ENCODE peak calls at places on chromosomes 16 and 17, in seven cellular contexts. U is psoas muscle, E is retinal pigment epithelial cell, B is coronary artery, D is fibroblast of lung, J is astrocyte of the spinal cord, F is GM20000. S is an unnamed sample.

GRCh38 chr16:5175263-5175662 is 77.7 kb upstream of the EEF2KMT start:
- DNase-seq in U (no peak), E (no peak), B (no peak), D (no peak), J (no peak), F (no peak), S (no peak)

GRCh38 chr17:48162946-48163506 is 55.5 kb downstream of the SNX11 start:
- DNase-seq in U (no peak), E (no peak), B (no peak), D (no peak), J (peak), F (peak), S (peak)

GRCh38 chr16:30775381-30776099 is 11.5 kb downstream of the ZNF629 start:
- DNase-seq in U (peak), E (no peak), B (peak), D (peak), J (peak), F (peak), S (peak)

GRCh38 chr17:65013613-65014391 is 42.7 kb downstream of the GNA13 start:
- DNase-seq in U (no peak), E (peak), B (no peak), D (peak), J (peak), F (peak), S (no peak)

GRCh38 chr17:37191219-37191618 is 184.6 kb upstream of the C17orf78 start:
- DNase-seq in U (no peak), E (no peak), B (no peak), D (peak), J (peak), F (no peak), S (no peak)

GRCh38 chr17:33261911-33262665 is 31.0 kb downstream of the ASIC2 start:
- DNase-seq in U (no peak), E (no peak), B (no peak), D (no peak), J (no peak), F (no peak), S (peak)

GRCh38 chr16:66585477-66586239 is 6.4 kb downstream of the CMTM2 start:
- DNase-seq in U (no peak), E (no peak), B (no peak), D (no peak), J (no peak), F (no peak), S (no peak)

GRCh38 chr16:8686031-8686621 is 11.7 kb downstream of the ABAT start:
- DNase-seq in U (no peak), E (no peak), B (no peak), D (no peak), J (no peak), F (no peak), S (peak)

GRCh38 chr16:67326472-67327309 is at the start of the genes KCTD19 and LRRC36:
- DNase-seq in U (peak), E (no peak), B (no peak), D (peak), J (peak), F (peak), S (peak)

GRCh38 chr17:6941989-6942388 is 53.9 kb upstream of the ALOX12 start:
- DNase-seq in U (no peak), E (no peak), B (no peak), D (no peak), J (no peak), F (no peak), S (no peak)

GRCh38 chr17:50550661-50551432 is 3.9 kb downstream of the SPATA20 start:
- DNase-seq in U (peak), E (peak), B (no peak), D (peak), J (peak), F (no peak), S (peak)

GRCh38 chr17:50511058-50511457 is 2.8 kb downstream of the MYCBPAP start:
- DNase-seq in U (no peak), E (no peak), B (no peak), D (peak), J (no peak), F (peak), S (no peak)

GRCh38 chr17:50283714-50284432 is 9.6 kb downstream of the TMEM92 start:
- DNase-seq in U (no peak), E (no peak), B (no peak), D (no peak), J (no peak), F (no peak), S (no peak)

GRCh38 chr17:4072487-4073157 is 70.2 kb downstream of the ZZEF1 start:
- DNase-seq in U (no peak), E (no peak), B (no peak), D (peak), J (peak), F (no peak), S (no peak)

GRCh38 chr16:8194795-8195194 is 395.5 kb downstream of the TMEM114 start:
- DNase-seq in U (no peak), E (no peak), B (no peak), D (no peak), J (no peak), F (no peak), S (peak)

GRCh38 chr16:50354629-50355456 is 13.9 kb downstream of the BRD7 start:
- DNase-seq in U (no peak), E (no peak), B (no peak), D (peak), J (no peak), F (no peak), S (no peak)

GRCh38 chr16:46620265-46621005 is 744 bp downstream of the SHCBP1 start:
- DNase-seq in U (no peak), E (no peak), B (no peak), D (no peak), J (peak), F (no peak), S (no peak)

GRCh38 chr17:79082311-79083190 is 7.9 kb downstream of the ENGASE start:
- DNase-seq in U (peak), E (no peak), B (no peak), D (peak), J (no peak), F (peak), S (peak)

GRCh38 chr17:17750881-17751280 is 69.6 kb downstream of the RAI1 start:
- DNase-seq in U (no peak), E (no peak), B (no peak), D (no peak), J (no peak), F (peak), S (no peak)

GRCh38 chr17:40909755-40910154 is 24.7 kb upstream of the KRT20 start:
- DNase-seq in U (no peak), E (no peak), B (no peak), D (peak), J (peak), F (no peak), S (no peak)

GRCh38 chr16:67163903-67164558 is 514 bp upstream of the HSF4 start:
- DNase-seq in U (peak), E (no peak), B (no peak), D (peak), J (no peak), F (no peak), S (no peak)

GRCh38 chr17:21313320-21313719 is 28.8 kb downstream of the MAP2K3 start:
- DNase-seq in U (peak), E (no peak), B (peak), D (no peak), J (no peak), F (no peak), S (no peak)

GRCh38 chr16:25693621-25694020 is 1.9 kb downstream of the HS3ST4 start:
- DNase-seq in U (no peak), E (no peak), B (no peak), D (no peak), J (no peak), F (peak), S (no peak)

GRCh38 chr17:27495460-27495859 is 39.2 kb downstream of the KSR1 start:
- DNase-seq in U (no peak), E (no peak), B (no peak), D (no peak), J (no peak), F (no peak), S (peak)

GRCh38 chr17:57091186-57091618 is 6.2 kb downstream of the AKAP1 start:
- DNase-seq in U (peak), E (no peak), B (peak), D (no peak), J (no peak), F (no peak), S (no peak)

GRCh38 chr16:68728558-68728957 is 8.5 kb upstream of the CDH1 start:
- DNase-seq in U (no peak), E (no peak), B (no peak), D (no peak), J (no peak), F (no peak), S (no peak)

GRCh38 chr17:41527076-41528023 is 758 bp downstream of the KRT19 start:
- DNase-seq in U (no peak), E (no peak), B (no peak), D (no peak), J (no peak), F (no peak), S (peak)

GRCh38 chr16:84312783-84313382 is 18.2 kb downstream of the WFDC1 start:
- DNase-seq in U (no peak), E (no peak), B (no peak), D (no peak), J (no peak), F (no peak), S (peak)

GRCh38 chr16:48231675-48232214 is 12.4 kb upstream of the LONP2 start:
- DNase-seq in U (no peak), E (no peak), B (no peak), D (peak), J (peak), F (peak), S (peak)

GRCh38 chr17:13593021-13593751 is 8.5 kb downstream of the HS3ST3A1 start:
- DNase-seq in U (no peak), E (no peak), B (no peak), D (no peak), J (no peak), F (no peak), S (no peak)

GRCh38 chr17:42287305-42288077 is 807 bp upstream of the STAT5A start:
- DNase-seq in U (peak), E (no peak), B (peak), D (peak), J (no peak), F (peak), S (no peak)

GRCh38 chr17:76539631-76540271 is at the start of gene PRCD:
- DNase-seq in U (no peak), E (no peak), B (peak), D (no peak), J (no peak), F (no peak), S (no peak)

GRCh38 chr16:89562027-89562599 is 1.6 kb downstream of the RPL13 start:
- DNase-seq in U (no peak), E (no peak), B (peak), D (no peak), J (no peak), F (no peak), S (no peak)

GRCh38 chr17:37605813-37606505 is 3.3 kb downstream of the SYNRG start:
- DNase-seq in U (no peak), E (no peak), B (no peak), D (no peak), J (no peak), F (peak), S (no peak)

GRCh38 chr16:78258651-78259050 is 159.2 kb downstream of the WWOX start:
- DNase-seq in U (no peak), E (no peak), B (no peak), D (peak), J (no peak), F (no peak), S (no peak)

GRCh38 chr16:19429271-19429670 is 11.6 kb downstream of the TMC5 start:
- DNase-seq in U (no peak), E (no peak), B (no peak), D (no peak), J (no peak), F (no peak), S (no peak)

GRCh38 chr16:50265260-50265659 is 1.1 kb upstream of the ADCY7 start:
- DNase-seq in U (no peak), E (no peak), B (no peak), D (no peak), J (peak), F (no peak), S (no peak)

GRCh38 chr16:11367483-11367906 is 22.2 kb downstream of the RMI2 start:
- DNase-seq in U (no peak), E (no peak), B (no peak), D (no peak), J (no peak), F (no peak), S (no peak)

GRCh38 chr16:49713770-49714169 is 142.1 kb downstream of the ZNF423 start:
- DNase-seq in U (no peak), E (no peak), B (no peak), D (no peak), J (no peak), F (no peak), S (no peak)

GRCh38 chr17:11641521-11642275 is 43.4 kb downstream of the DNAH9 start:
- DNase-seq in U (no peak), E (no peak), B (no peak), D (no peak), J (no peak), F (no peak), S (no peak)

GRCh38 chr17:11642655-11643054 is 44.4 kb downstream of the DNAH9 start:
- DNase-seq in U (peak), E (no peak), B (no peak), D (no peak), J (no peak), F (no peak), S (no peak)

GRCh38 chr17:11643851-11644250 is 45.6 kb downstream of the DNAH9 start:
- DNase-seq in U (no peak), E (no peak), B (no peak), D (no peak), J (no peak), F (no peak), S (no peak)

GRCh38 chr17:11645426-11645825 is 47.2 kb downstream of the DNAH9 start:
- DNase-seq in U (no peak), E (no peak), B (no peak), D (no peak), J (no peak), F (no peak), S (no peak)

GRCh38 chr17:11644265-11645212 is 46.3 kb downstream of the DNAH9 start:
- DNase-seq in U (peak), E (peak), B (no peak), D (peak), J (peak), F (peak), S (peak)
- TF ChIP-seq CTCF in U (peak), E (peak), B (peak), D (peak), J (peak), F (peak), S (peak)

DNA sequence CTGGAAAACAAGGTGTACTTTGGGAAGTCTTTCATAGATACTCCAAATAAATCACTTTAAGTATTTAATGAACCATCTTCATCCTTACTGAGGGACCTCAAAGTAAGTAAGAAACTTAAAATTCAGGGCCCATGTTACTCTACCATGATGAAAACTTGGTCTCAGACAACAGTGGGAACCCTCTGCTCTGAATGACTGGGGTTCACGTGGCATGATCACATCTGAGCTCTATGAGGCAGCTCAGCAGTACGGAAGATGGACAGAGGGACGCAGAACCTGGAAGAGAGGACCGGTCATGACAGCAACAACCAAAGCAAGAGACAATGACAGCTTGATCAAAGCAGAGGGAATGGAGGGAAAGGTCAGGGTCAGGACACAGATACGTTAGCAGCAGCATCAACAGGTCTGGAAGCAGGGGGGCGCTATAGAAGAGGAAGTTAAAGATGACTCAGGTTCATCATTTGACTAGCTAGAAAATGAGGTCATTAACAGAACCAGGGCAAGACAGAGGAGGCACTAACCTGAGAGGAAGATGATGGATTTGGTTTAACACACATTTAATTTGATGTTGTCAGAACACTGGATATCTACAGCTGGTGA is 9.5 kb downstream of the XPO6 start:
- DNase-seq in U (no peak), E (no peak), B (no peak), D (no peak), J (no peak), F (peak), S (no peak)
- TF ChIP-seq CTCF in U (no peak), E (peak), B (no peak), D (no peak), J (no peak), F (no peak), S (no peak)

DNA sequence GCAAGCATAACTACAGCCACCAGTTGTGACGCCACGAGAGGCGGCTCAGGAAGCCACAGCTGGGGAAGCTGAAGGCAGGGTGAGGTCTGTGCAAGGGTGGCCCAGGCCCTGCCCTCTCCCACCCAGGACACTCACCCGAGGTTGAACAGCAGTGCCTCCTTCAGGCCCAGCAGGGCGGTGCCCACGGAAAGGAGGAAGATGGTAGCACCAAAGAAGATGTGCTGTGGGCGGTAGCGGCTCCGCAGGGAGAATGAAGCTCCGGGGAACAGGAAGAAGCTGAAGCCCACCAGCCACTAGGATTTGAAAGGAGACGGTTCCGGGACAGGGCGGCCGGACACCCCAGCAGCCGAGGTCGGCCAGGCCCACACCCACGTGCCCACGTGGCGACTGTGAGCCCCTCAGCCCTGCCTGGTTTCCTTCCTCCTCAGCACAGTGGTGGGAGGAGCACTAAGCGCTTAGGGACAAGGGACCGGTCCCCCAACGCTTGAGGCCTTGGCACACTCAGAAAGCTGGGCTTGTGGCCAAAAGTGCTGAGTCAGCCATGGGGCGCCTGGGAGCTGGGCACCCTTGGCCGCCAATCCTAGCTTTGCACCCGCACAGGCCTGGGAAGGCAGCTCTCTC is 11.0 kb downstream of the CYB561 start:
- DNase-seq in U (peak), E (no peak), B (no peak), D (peak), J (peak), F (no peak), S (no peak)
- TF ChIP-seq CTCF in U (no peak), E (peak), B (no peak), D (no peak), J (no peak), F (no peak), S (no peak)

DNA sequence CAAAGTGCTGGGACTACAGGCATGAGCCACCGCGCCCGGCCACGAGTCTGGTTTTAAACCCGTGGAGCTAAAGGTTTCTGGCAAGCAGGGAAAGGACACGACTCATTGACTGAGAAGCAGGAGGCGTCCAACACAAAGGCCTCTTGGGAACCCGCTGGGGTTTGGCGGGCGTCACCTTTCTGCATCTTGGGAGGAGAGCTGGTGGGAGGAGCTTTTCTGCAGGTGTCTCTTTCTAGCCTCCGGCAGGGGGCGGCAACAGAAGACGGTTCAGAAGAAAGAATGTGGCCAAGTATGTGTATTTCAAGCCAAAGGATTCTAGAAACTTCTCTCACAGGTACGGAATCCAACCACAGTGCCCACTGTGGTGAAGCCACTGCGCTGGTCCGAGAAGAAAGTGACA is 97.4 kb downstream of the MRM3 start:
- DNase-seq in U (peak), E (no peak), B (peak), D (peak), J (peak), F (peak), S (peak)
- TF ChIP-seq CTCF in U (peak), E (peak), B (peak), D (peak), J (peak), F (peak), S (peak)

DNA sequence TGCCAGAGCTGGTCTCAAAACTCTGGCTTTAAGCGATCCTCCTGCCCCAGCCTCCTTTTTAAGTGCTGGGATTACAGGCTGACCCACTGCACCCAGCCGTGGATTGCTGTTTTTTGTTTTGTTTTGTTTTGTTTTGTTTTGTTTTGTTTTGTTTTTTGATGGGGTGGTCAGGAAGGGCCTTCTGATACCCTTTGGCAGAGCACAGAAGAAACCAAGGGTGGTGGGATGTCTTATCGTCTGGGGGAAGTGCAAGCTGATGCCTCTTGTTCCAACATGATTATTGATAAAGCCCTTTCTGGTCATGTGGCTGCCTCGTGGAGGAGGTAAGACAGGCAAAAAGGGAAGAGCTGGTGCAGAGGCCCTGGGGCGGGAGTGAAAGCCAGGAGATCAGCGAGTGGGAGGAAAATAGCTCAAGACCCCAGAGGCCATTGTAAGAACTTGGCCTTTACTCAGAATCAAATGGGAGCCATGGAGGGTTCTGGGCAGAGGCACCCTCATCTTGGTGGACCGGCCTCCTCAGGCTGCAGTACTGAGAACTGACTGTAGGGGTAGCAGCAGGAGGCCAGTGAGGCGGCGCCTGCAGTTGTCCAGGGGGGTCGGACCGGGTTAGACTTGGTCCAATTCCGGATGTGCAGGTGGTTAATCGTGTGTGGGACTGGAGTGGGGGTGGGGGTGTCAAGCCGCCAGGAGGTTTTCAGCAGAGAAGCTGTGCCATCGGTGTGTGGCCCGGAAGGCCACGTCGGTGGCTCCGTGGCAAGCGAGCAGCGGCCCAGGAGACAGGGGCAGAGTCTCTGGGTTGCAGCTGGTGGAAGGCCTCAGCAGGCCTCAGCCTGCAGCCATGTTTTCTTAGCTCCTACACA is 84.4 kb upstream of the GSE1 start:
- DNase-seq in U (no peak), E (no peak), B (no peak), D (no peak), J (no peak), F (peak), S (peak)
- TF ChIP-seq CTCF in U (peak), E (peak), B (no peak), D (peak), J (peak), F (peak), S (peak)